ENCODE peak calls at places on chromosome 10, in four cellular contexts. C is heart left ventricle, S is GM23338, R is substantia nigra. L is an unnamed sample.

GRCh38 chr10:101132636-101133473 is 1.8 kb downstream of the TLX1 start:
- DNase-seq in C (no peak), S (no peak), R (no peak), L (no peak)

GRCh38 chr10:96758423-96758822 is 38.1 kb upstream of the PIK3AP1 start:
- DNase-seq in C (peak), S (no peak), R (no peak), L (no peak)

GRCh38 chr10:46542567-46543323 is 13.7 kb downstream of the GPRIN2 start:
- DNase-seq in C (no peak), S (no peak), R (no peak), L (no peak)

GRCh38 chr10:64574371-64574770 is 1053.2 kb downstream of the REEP3 start:
- DNase-seq in C (no peak), S (no peak), R (no peak), L (no peak)

GRCh38 chr10:1047937-1048336 is 982 bp downstream of the IDI1 start:
- DNase-seq in C (no peak), S (peak), R (no peak), L (no peak)

GRCh38 chr10:91412688-91413087 is 2.5 kb downstream of the HECTD2 start:
- DNase-seq in C (no peak), S (peak), R (no peak), L (no peak)

GRCh38 chr10:118687472-118687871 is 67.3 kb downstream of the CACUL1 start:
- DNase-seq in C (no peak), S (no peak), R (no peak), L (no peak)

GRCh38 chr10:92544296-92544695 is 29.6 kb downstream of the IDE start:
- DNase-seq in C (no peak), S (peak), R (no peak), L (no peak)

GRCh38 chr10:79492256-79492655 is 20.1 kb upstream of the EIF5AL1 start:
- DNase-seq in C (no peak), S (no peak), R (no peak), L (no peak)

DNA sequence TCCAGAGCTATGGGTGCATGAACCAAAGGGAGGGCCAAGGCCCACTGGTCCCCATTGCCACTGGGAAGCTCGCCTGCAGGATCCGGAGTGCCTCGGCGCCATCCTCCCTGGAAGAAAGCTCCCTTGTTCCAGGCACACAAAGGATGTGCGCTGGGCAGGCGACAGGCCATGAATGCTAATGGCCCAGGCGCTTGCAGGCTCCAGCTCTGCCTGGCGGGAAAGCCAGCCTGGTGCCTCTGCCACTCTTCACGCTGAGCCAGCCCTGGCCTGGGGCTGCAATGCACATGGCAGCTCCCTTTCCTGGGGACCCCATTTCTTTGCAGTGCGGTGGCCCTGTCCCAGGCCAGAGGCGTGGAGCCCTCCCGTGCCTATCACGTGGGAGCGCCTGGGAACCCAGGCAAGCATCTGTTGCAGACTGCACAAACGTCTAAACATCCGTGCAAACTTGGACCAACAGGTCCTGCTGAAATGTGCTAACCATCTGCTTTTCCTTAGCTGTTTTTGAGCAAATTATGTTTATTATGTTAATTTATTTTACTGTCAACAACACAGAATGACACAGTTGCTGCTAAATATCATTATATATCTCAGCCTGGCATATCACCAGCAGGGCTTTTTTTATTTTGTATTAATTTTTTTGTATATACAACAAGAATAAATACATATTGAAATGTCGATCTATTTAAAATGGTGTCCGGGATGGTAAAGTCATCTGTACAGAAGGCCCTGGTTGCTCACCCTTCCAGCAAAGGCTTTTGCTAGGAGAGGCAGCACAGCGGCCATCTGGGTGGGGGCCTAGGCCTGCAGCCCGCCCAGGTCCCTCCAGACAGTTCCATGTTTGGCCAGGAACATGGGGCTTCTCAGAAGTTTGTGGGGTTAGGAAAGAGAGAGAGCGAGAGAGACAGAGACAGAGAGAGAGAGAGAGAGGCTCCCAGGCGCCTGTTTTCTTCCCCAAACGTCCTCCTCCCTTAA is 152.3 kb upstream of the LYZL2 start:
- DNase-seq in C (no peak), S (peak), R (peak), L (peak)
- H3K27ac ChIP-seq in C (peak), S (no peak), R (peak), L (peak)

GRCh38 chr10:75228278-75228677 is 7.5 kb downstream of the COMTD1 start:
- DNase-seq in C (no peak), S (no peak), R (no peak), L (no peak)
- H3K27ac ChIP-seq in C (no peak), S (peak), R (no peak), L (no peak)

GRCh38 chr10:21359202-21359601 is 166.3 kb downstream of the SKIDA1 start:
- DNase-seq in C (no peak), S (no peak), R (no peak), L (no peak)

GRCh38 chr10:21364196-21365114 is 161.0 kb downstream of the SKIDA1 start:
- DNase-seq in C (peak), S (peak), R (no peak), L (no peak)

GRCh38 chr10:21363087-21363752 is 162.3 kb downstream of the SKIDA1 start:
- DNase-seq in C (peak), S (no peak), R (no peak), L (no peak)

GRCh38 chr10:21368022-21368582 is 157.4 kb downstream of the SKIDA1 start:
- DNase-seq in C (no peak), S (no peak), R (no peak), L (no peak)

DNA sequence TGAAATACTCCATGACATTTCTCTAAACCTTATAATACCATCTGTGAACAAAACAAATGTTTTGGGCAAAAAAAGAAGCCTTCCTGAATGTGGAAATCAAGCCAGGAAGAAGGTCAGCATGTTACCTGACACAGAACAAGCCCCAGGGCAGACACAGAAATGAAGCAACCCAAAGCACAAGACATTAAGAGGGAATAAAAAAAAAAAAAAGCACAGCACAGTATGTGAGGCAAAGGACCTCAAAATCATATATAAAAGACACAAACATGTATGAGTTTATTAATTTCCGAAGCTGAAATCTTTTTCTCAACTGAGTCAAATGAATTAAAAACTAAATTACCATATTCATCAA is 161.8 kb downstream of the SKIDA1 start:
- DNase-seq in C (no peak), S (no peak), R (no peak), L (no peak)
- H3K27ac ChIP-seq in C (no peak), S (peak), R (no peak), L (no peak)

DNA sequence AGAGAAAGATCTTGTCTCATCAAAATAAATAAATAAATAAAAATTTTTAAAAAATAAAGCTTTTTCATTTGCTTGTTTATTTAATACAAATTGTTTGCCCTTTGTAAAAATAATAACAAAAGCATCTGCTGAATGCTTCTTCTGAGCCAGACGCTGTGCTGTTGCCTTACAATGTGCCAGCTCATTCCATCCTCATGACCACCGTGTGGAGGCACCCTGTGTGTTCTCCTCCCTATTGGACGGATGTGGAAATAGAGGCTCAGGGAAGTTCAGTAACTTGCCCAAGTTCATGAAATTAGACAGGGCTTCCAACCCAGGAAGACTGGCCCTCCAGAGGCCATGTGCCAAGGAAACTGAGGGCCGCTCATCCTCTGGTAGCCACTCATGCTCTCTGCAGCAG is 120.6 kb downstream of the SH3PXD2A start:
- DNase-seq in C (no peak), S (no peak), R (no peak), L (no peak)
- H3K27ac ChIP-seq in C (no peak), S (no peak), R (no peak), L (no peak)

GRCh38 chr10:104253576-104254410 is 899 bp upstream of the GSTO1 start:
- DNase-seq in C (no peak), S (peak), R (no peak), L (no peak)
- H3K27ac ChIP-seq in C (peak), S (peak), R (peak), L (peak)

GRCh38 chr10:104351919-104352318 is 1.7 kb upstream of the CFAP58 start:
- DNase-seq in C (no peak), S (no peak), R (no peak), L (no peak)
- H3K27ac ChIP-seq in C (no peak), S (no peak), R (no peak), L (no peak)

DNA sequence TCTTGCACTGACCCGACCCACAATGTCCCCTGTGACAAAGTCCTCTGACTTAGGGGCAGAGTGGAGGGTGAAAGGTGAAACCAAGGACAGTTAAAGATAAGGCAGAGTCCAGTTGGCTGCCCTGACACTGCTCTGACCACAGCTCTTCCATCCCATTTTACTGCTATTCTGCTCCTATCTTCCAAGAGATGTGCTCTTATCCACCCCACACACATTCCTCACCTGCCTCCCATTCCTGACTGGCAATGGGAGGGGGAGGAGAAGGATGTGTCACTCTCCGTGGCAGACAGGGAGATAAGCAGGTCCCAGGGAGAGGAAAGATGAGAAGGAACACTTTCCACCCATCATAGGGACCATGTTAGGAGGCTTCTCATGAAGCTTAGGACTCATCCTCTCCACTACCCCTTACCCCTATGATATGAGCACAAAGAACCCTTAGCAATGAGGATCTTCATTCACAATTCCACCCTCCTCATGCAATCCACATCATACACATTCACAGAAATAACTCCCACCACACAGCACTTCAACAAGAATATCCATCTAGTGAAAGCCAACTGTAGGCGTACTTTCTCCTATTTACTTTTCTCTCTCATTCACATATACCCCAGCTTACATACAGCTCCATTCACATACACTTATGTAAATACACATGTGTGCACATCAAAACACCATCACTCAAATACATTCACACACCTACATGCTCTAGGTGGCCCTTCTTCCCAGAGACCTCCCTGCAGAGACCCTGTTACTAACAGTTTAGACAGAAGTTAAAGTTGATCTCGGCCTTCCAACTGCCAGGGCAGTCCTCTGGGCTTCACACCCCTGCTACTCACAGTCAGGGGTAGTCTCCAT is 6.6 kb downstream of the SYNPO2L start:
- DNase-seq in C (no peak), S (peak), R (no peak), L (no peak)
- H3K27ac ChIP-seq in C (peak), S (no peak), R (no peak), L (no peak)

GRCh38 chr10:124636271-124636993 is 107.7 kb downstream of the FAM53B start:
- DNase-seq in C (no peak), S (no peak), R (no peak), L (no peak)
- H3K27ac ChIP-seq in C (no peak), S (no peak), R (no peak), L (no peak)

L was measured in caudate nucleus.